ENCODE peak calls at places on chromosomes 6 and 20, in seven cellular contexts. D, A, F, P, H, I and O are unnamed samples.

GRCh38 chr6:148650941-148651540 is 95.8 kb upstream of the UST start:
- DNase-seq in D (no peak), A (no peak), F (no peak), P (no peak), H (no peak), I (no peak), O (no peak)

GRCh38 chr6:71531841-71532240 is 243.2 kb downstream of the OGFRL1 start:
- DNase-seq in D (peak; percentile 35), A (no peak), F (no peak), P (no peak), H (no peak), I (no peak), O (no peak)

GRCh38 chr20:42483694-42484303 is 705.9 kb downstream of the PTPRT start:
- DNase-seq in D (no peak), A (no peak), F (no peak), P (no peak), H (peak; percentile 20), I (no peak), O (no peak)

GRCh38 chr6:142773859-142774258 is 171.1 kb downstream of the HIVEP2 start:
- DNase-seq in D (no peak), A (no peak), F (no peak), P (no peak), H (no peak), I (no peak), O (no peak)

GRCh38 chr20:34904202-34904621 is 27.8 kb downstream of the ACSS2 start:
- DNase-seq in D (no peak), A (no peak), F (no peak), P (no peak), H (peak; percentile 27), I (no peak), O (no peak)

GRCh38 chr6:41746068-41746467 is 1.1 kb downstream of the PGC start:
- DNase-seq in D (no peak), A (no peak), F (no peak), P (no peak), H (no peak), I (no peak), O (no peak)

GRCh38 chr6:114796576-114796975 is 453.8 kb upstream of the HS3ST5 start:
- DNase-seq in D (no peak), A (no peak), F (no peak), P (no peak), H (no peak), I (no peak), O (no peak)

GRCh38 chr6:107657755-107658461 is 166.2 kb downstream of the SCML4 start:
- DNase-seq in D (no peak), A (peak; percentile 65), F (peak; percentile 57), P (peak; percentile 85), H (peak; percentile 75), I (no peak), O (no peak)

GRCh38 chr20:24257171-24257570 is 212.3 kb upstream of the SYNDIG1 start:
- DNase-seq in D (no peak), A (no peak), F (no peak), P (no peak), H (no peak), I (no peak), O (no peak)

GRCh38 chr6:39018103-39018502 is 30.5 kb upstream of the GLP1R start:
- DNase-seq in D (no peak), A (no peak), F (no peak), P (no peak), H (no peak), I (no peak), O (no peak)

GRCh38 chr6:35483490-35483889 is 13.4 kb downstream of the TEAD3 start:
- DNase-seq in D (no peak), A (no peak), F (no peak), P (no peak), H (no peak), I (no peak), O (no peak)

GRCh38 chr6:32168807-32169206 is 4.4 kb downstream of the EGFL8 start:
- DNase-seq in D (no peak), A (no peak), F (no peak), P (no peak), H (no peak), I (no peak), O (no peak)

GRCh38 chr20:7094438-7094997 is 327.0 kb downstream of the BMP2 start:
- DNase-seq in D (no peak), A (no peak), F (no peak), P (peak; percentile 35), H (peak; percentile 7), I (no peak), O (no peak)

GRCh38 chr6:21070620-21071019 is 522.9 kb upstream of the SOX4 start:
- DNase-seq in D (no peak), A (no peak), F (no peak), P (no peak), H (no peak), I (no peak), O (no peak)

GRCh38 chr20:17227669-17228623 is 1.1 kb downstream of the PCSK2 start:
- DNase-seq in D (peak; percentile 49), A (no peak), F (no peak), P (no peak), H (no peak), I (no peak), O (no peak)

GRCh38 chr6:33577718-33578117 is 2.4 kb downstream of the BAK1 start:
- DNase-seq in D (no peak), A (no peak), F (no peak), P (no peak), H (no peak), I (no peak), O (no peak)

GRCh38 chr6:3857822-3858221 is 8.6 kb downstream of the FAM50B start:
- DNase-seq in D (no peak), A (no peak), F (no peak), P (no peak), H (no peak), I (no peak), O (no peak)

GRCh38 chr6:37456126-37456525 is 23.1 kb downstream of the CMTR1 start:
- DNase-seq in D (no peak), A (no peak), F (no peak), P (no peak), H (no peak), I (no peak), O (no peak)

GRCh38 chr6:114521926-114522325 is 179.1 kb upstream of the HS3ST5 start:
- DNase-seq in D (no peak), A (no peak), F (no peak), P (no peak), H (no peak), I (no peak), O (no peak)

GRCh38 chr6:81228912-81229540 is 523.5 kb downstream of the TENT5A start:
- DNase-seq in D (no peak), A (no peak), F (no peak), P (no peak), H (no peak), I (no peak), O (no peak)

GRCh38 chr20:15131176-15131575 is 793.8 kb upstream of the FLRT3 start:
- DNase-seq in D (no peak), A (no peak), F (no peak), P (no peak), H (no peak), I (no peak), O (no peak)

GRCh38 chr6:52024451-52025068 is 62.9 kb downstream of the PKHD1 start:
- DNase-seq in D (no peak), A (no peak), F (no peak), P (no peak), H (no peak), I (no peak), O (no peak)

GRCh38 chr6:154653385-154653784 is 79.8 kb upstream of the SCAF8 start:
- DNase-seq in D (no peak), A (no peak), F (no peak), P (no peak), H (no peak), I (no peak), O (no peak)

GRCh38 chr6:155033021-155033801 is 38.1 kb downstream of the TIAM2 start:
- DNase-seq in D (no peak), A (no peak), F (no peak), P (no peak), H (no peak), I (no peak), O (no peak)

GRCh38 chr20:1087311-1087710 is 31.1 kb upstream of the PSMF1 start:
- DNase-seq in D (no peak), A (no peak), F (no peak), P (no peak), H (no peak), I (no peak), O (no peak)

GRCh38 chr20:64149141-64149540 is 15.1 kb upstream of the MYT1 start:
- DNase-seq in D (no peak), A (no peak), F (no peak), P (no peak), H (no peak), I (no peak), O (no peak)

GRCh38 chr20:7171911-7172310 is 404.4 kb downstream of the BMP2 start:
- DNase-seq in D (no peak), A (no peak), F (no peak), P (no peak), H (no peak), I (no peak), O (no peak)

DNA sequence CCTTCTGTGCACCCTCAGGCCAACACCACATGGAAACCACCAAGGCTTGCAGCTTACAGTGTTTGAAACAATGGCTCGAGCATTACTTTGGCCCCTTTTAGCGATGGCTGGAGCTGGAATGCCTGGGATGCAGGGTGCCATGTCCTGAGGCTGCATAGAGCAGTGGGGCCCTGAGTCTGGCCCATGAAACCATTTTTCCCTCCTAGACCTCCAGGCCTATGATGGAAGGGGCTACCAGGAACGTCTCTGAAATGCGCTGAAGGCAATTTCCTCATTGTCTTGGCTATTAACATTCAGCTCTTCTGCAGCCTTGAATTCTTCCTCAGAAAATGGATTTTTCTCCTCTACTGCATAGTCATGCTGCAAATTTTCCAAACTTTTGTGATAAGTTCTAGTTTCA is 29.9 kb upstream of the SERINC1 start:
- DNase-seq in D (no peak), A (no peak), F (no peak), P (no peak), H (no peak), I (no peak), O (no peak)
- H3K9me3 ChIP-seq in D (no peaks in the 10 kb centered on the region), A (peaks cover 22% of the 10 kb centered on the region), F (peaks cover 11% of the 10 kb centered on the region), P (peaks cover 6% of the 10 kb centered on the region), H (peaks cover 8% of the 10 kb centered on the region), I (peaks cover 14% of the 10 kb centered on the region), O (peaks cover 6% of the 10 kb centered on the region)

GRCh38 chr20:29302979-29303644 is 1954.4 kb upstream of the DEFB115 start:
- DNase-seq in D (no peak), A (no peak), F (no peak), P (no peak), H (no peak), I (no peak), O (no peak)
- H3K9me3 ChIP-seq in D (no peaks in the 10 kb centered on the region), A (peaks cover 40% of the 10 kb centered on the region), F (peaks cover 4% of the 10 kb centered on the region), P (peaks cover 5% of the 10 kb centered on the region), H (no peaks in the 10 kb centered on the region), I (no peaks in the 10 kb centered on the region), O (no peaks in the 10 kb centered on the region)

GRCh38 chr20:39631557-39631956 is 669.4 kb downstream of the DHX35 start:
- DNase-seq in D (no peak), A (no peak), F (no peak), P (no peak), H (no peak), I (no peak), O (no peak)
- H3K9me3 ChIP-seq in D (no peaks in the 10 kb centered on the region), A (no peaks in the 10 kb centered on the region), F (no peaks in the 10 kb centered on the region), P (no peaks in the 10 kb centered on the region), H (no peaks in the 10 kb centered on the region), I (no peaks in the 10 kb centered on the region), O (no peaks in the 10 kb centered on the region)

DNA sequence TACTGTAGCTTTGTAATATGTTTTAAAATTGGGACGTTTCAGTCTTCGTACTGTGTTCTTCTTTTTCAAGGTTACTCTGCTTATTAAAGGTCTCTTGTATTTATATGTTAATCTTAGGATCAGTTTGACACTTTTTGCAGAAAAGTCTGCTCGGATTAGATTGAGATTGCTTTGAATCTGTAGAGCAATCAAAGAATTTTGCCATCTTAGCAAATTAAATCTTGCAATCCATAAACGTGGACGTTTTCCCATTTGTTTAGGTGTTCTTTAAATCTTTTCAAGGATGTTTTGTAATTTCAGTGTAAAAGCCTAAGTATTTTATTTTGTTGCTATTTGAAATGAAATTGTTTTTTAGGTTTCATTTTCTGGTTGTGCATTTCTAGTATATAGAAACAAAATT is 78.0 kb upstream of the GTSF1L start:
- DNase-seq in D (no peak), A (no peak), F (no peak), P (no peak), H (no peak), I (no peak), O (no peak)
- H3K9me3 ChIP-seq in D (peaks cover 7% of the 10 kb centered on the region), A (peaks cover 24% of the 10 kb centered on the region), F (peaks cover 15% of the 10 kb centered on the region), P (peaks cover 5% of the 10 kb centered on the region), H (peaks cover 6% of the 10 kb centered on the region), I (peaks cover 8% of the 10 kb centered on the region), O (peaks cover 5% of the 10 kb centered on the region)